ENCODE peak calls at places on chromosomes 11 and 22, in six cellular contexts. P, L, S, F, O and W are unnamed samples.

GRCh38 chr11:111456859-111457730 is 55.1 kb downstream of the BTG4 start:
- DNase-seq in L (no peak), S (no peak), F (no peak), O (no peak), P (no peak), W (no peak)

GRCh38 chr22:45218974-45219373 is 21.7 kb downstream of the KIAA0930 start:
- DNase-seq in S (no peak), P (no peak), F (no peak), O (no peak), L (peak; percentile 80), W (no peak)

GRCh38 chr11:82902086-82902485 is 550 bp downstream of the DDIAS start:
- DNase-seq in L (no peak), P (peak; percentile 12), S (no peak), F (no peak), O (no peak), W (no peak)

GRCh38 chr22:41229215-41229614 is 11.5 kb downstream of the CHADL start:
- DNase-seq in O (no peak), S (no peak), P (no peak), F (no peak), L (no peak), W (no peak)

GRCh38 chr11:66891849-66892660 is 35.2 kb downstream of the LRFN4 start:
- DNase-seq in L (peak; percentile 90), S (peak; percentile 85), O (peak; percentile 87), F (no peak), P (no peak), W (no peak)

GRCh38 chr11:68370211-68371111 is 58.1 kb downstream of the LRP5 start:
- DNase-seq in P (peak; percentile 45), O (peak; percentile 15), S (no peak), L (peak; percentile 92), F (no peak), W (no peak)

GRCh38 chr11:73233704-73234402 is 15.8 kb downstream of the P2RY2 start:
- DNase-seq in P (no peak), F (peak; percentile 54), O (peak; percentile 12), S (peak; percentile 10), L (no peak), W (no peak)

GRCh38 chr22:39316440-39317083 is 2.9 kb downstream of the RPL3 start:
- DNase-seq in F (no peak), O (peak; percentile 94), L (peak; percentile 64), P (peak; percentile 76), S (peak; percentile 95), W (peak; percentile 68)

GRCh38 chr22:37778370-37779009 is 29.2 kb upstream of the GCAT start:
- DNase-seq in O (no peak), L (no peak), S (no peak), P (no peak), F (no peak), W (no peak)

GRCh38 chr22:37784829-37785495 is 22.8 kb upstream of the GCAT start:
- DNase-seq in P (no peak), S (no peak), O (no peak), F (peak; percentile 88), L (no peak), W (no peak)

GRCh38 chr22:37777122-37777687 is 30.5 kb upstream of the GCAT start:
- DNase-seq in O (peak; percentile 75), L (peak; percentile 75), S (peak; percentile 59), P (peak; percentile 23), F (peak; percentile 93), W (no peak)

GRCh38 chr22:37782340-37783168 is 25.2 kb upstream of the GCAT start:
- DNase-seq in L (no peak), S (no peak), O (no peak), P (no peak), F (no peak), W (no peak)

DNA sequence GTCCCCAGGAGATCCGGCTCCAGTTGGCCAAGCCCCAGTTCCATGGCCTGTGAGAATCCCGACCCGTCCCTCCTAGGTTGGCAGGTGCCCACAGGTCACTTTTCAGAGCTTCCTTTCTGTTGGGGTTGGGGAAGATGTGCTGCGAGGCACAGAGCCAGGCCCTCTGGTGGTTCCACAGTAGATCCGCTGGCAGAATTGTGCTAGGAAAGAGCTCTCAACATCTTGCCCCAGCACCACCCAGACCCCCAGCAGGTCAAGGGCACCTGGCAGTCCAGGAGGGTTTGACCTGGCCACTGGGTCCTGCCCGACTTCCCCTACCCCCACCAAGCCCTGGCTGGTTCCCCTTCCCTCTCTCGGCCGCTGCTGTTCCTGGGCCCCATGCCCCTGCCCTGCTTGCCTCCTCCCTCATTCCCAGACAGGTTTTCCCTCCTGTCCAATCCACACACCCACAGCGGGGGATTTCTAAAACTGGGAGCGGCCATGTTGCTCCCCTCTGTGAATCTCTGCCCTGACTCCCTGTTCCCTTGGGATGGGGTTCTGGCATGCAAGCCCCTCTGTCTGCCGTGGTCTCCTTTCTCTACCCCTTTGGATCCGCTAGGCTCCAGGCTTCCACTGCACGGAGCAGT is 26.2 kb upstream of the GCAT start:
- DNase-seq in L (no peak), O (peak; percentile 44), P (no peak), F (peak; percentile 72), S (no peak), W (no peak)
- TF ChIP-seq CTCF in L (no peak), O (peak; percentile 52), P (no peak), F (no peak), S (peak; percentile 35), W (no peak)

GRCh38 chr11:32302826-32303225 is 132.5 kb downstream of the WT1 start:
- DNase-seq in O (no peak), L (no peak), P (no peak), F (no peak), S (no peak), W (no peak)

GRCh38 chr11:32297629-32298028 is 137.7 kb downstream of the WT1 start:
- DNase-seq in S (peak; percentile 80), F (no peak), L (peak; percentile 32), P (no peak), O (peak; percentile 64), W (no peak)
- TF ChIP-seq CTCF in S (peak; percentile 40), F (no peak), L (peak; percentile 21), P (peak; percentile 13), O (no peak), W (peak; percentile 19)

GRCh38 chr11:33160147-33160546 is 1.1 kb downstream of the CSTF3 start:
- DNase-seq in S (peak; percentile 63), L (no peak), P (no peak), O (peak; percentile 51), F (no peak), W (no peak)
- TF ChIP-seq CTCF in S (no peak), L (no peak), P (no peak), O (no peak), F (no peak), W (no peak)

DNA sequence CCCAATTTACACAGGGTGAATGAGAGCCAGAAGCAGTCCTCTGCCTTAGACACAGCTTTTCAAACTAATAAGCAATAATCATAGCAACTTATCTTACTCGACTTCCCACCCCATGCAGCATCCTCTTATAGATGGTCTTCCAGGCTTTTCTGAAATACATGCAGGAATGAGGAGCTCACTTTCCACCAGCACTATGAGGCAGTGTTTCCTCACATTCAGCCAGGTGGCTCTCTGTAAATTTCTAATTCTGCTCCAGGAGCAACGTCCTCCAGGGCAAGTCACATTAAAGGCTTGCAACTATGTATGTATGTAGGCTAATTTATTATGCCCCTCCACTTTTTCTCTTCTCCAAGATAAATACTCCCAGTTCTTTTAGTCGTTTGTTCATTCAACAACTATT is 60.0 kb downstream of the PAK1 start:
- DNase-seq in F (no peak), O (no peak), P (no peak), L (no peak), S (no peak), W (no peak)
- TF ChIP-seq CTCF in F (no peak), O (no peak), P (no peak), L (peak; percentile 27), S (no peak), W (no peak)

GRCh38 chr22:36563444-36563843 is 34.5 kb upstream of the EIF3D start:
- DNase-seq in P (no peak), S (no peak), O (no peak), L (no peak), F (no peak), W (no peak)
- TF ChIP-seq CTCF in P (no peak), S (no peak), O (no peak), L (no peak), F (no peak), W (no peak)

DNA sequence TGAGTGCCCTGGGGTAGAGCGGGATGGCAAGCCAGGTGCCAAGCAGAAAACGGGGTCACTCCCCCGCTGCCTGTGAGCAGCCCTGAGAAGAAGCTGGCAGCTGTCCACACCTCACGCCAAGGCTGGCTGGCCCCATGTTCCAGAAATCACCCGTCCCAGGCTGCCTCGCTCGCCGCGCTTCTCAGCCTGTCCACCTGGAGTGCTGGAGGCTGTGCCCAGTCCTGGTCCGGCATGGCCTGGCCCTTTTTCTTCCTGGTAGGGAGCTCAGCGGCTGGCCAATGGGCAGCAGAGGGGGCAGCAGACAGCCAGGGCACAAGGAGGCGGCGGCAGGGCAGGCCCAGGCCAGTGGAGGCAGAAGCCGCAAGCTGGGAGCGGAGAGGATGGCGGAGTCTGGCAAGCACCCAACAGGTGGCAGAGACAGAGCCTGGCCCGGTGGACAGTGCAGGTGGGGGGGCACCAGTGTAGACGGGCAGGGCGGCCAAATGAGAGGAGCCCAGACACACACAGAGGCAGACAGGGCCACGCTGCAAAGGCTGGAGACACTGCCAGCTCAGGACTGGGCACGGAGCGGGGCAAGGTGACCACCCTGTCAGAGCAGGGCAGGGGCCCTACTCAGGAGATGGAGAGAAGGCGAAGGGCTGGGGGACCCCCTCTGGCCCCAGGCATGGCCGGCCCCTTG is 37.2 kb upstream of the TH start:
- DNase-seq in F (peak; percentile 94), P (no peak), S (no peak), L (no peak), O (no peak), W (peak; percentile 7)
- TF ChIP-seq CTCF in F (peak; percentile 33), P (no peak), S (no peak), L (no peak), O (no peak), W (no peak)

GRCh38 chr11:115663790-115664189 is 159.6 kb upstream of the CADM1 start:
- DNase-seq in F (no peak), P (no peak), O (no peak), S (no peak), L (no peak), W (no peak)

GRCh38 chr11:115660072-115660805 is 156.0 kb upstream of the CADM1 start:
- DNase-seq in P (peak; percentile 43), S (no peak), L (no peak), F (no peak), O (no peak), W (no peak)

GRCh38 chr11:115664313-115664712 is 160.1 kb upstream of the CADM1 start:
- DNase-seq in F (no peak), S (no peak), L (no peak), P (no peak), O (no peak), W (no peak)

GRCh38 chr11:115665958-115666357 is 161.7 kb upstream of the CADM1 start:
- DNase-seq in P (no peak), S (no peak), F (no peak), L (no peak), O (no peak), W (no peak)

DNA sequence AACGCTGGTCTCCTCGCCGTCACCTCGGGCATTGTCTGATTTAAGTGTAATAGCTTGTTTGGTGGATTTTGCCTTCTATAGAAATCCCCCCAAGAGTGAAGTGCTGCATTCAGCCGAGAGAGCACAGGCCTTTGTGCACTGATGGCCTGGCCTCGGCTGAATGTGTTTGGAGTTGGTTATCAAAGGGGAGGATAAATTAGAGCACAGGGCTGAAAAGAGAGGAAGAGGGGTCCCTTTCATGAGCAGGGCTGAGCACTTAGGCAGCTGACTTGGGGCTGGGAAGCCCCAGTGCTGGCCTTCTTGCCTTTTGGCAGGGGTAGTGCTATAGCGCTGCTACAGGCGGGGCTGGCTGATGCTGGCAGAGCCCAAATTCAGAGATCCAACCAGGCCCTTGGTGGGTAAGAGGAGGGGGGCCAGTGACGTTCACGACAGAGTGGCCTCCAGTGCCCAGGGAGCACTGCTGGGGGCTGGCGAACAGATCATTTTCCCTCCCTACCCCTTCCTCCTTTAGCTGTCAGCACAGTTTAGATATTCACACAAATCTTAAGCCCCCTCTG is 161.2 kb upstream of the CADM1 start:
- DNase-seq in S (no peak), L (no peak), O (no peak), F (no peak), P (no peak), W (no peak)
- TF ChIP-seq CTCF in S (no peak), L (no peak), O (no peak), F (no peak), P (no peak), W (no peak)